ENCODE peak calls at places on chromosome 10, in nine cellular contexts. Q is dorsolateral prefrontal cortex, K is AG04450, V is WERI-Rb-1, S is mesenchymal stem cell, N is tibial artery, E is AG10803, I is fibroblast of mammary gland, Y is epithelial cell of esophagus. P is an unnamed sample.

GRCh38 chr10:133484818-133485217 is 31.1 kb downstream of the SCART1 start:
- DNase-seq in E (no peak), I (peak), S (no peak), Y (no peak), N (no peak), K (no peak), Q (no peak), V (no peak), P (no peak)

GRCh38 chr10:80260295-80261243 is 28.9 kb downstream of the MAT1A start:
- DNase-seq in N (no peak), Y (peak), K (no peak), I (peak), Q (no peak), S (peak), E (no peak), V (peak), P (peak)

GRCh38 chr10:6108631-6109443 is 20.0 kb downstream of the RBM17 start:
- DNase-seq in S (peak), I (peak), K (no peak), V (no peak), E (peak), Q (no peak), N (no peak), Y (peak), P (no peak)

GRCh38 chr10:18666810-18667209 is 7.6 kb downstream of the ARL5B start:
- DNase-seq in Y (peak), E (peak), I (peak), Q (no peak), S (peak), N (no peak), K (no peak), V (no peak), P (no peak)

GRCh38 chr10:68135922-68136718 is 26.8 kb downstream of the MYPN start:
- DNase-seq in Q (no peak), V (no peak), I (peak), Y (peak), E (peak), K (no peak), S (peak), N (no peak), P (no peak)

GRCh38 chr10:50937230-50937907 is 51.9 kb upstream of the A1CF start:
- DNase-seq in Q (no peak), I (peak), K (peak), Y (peak), N (no peak), V (no peak), E (peak), S (peak), P (peak)

GRCh38 chr10:35910234-35910633 is 268.1 kb upstream of the FZD8 start:
- DNase-seq in V (no peak), Y (peak), I (peak), N (no peak), S (peak), E (peak), K (peak), Q (no peak), P (no peak)

GRCh38 chr10:21363087-21363752 is 162.3 kb downstream of the SKIDA1 start:
- DNase-seq in E (no peak), V (no peak), N (no peak), K (no peak), S (peak), I (no peak), Q (no peak), Y (no peak), P (peak)

GRCh38 chr10:29372920-29373319 is 84.0 kb downstream of the LYZL1 start:
- DNase-seq in K (no peak), N (no peak), Q (no peak), V (no peak), Y (no peak), E (no peak), I (no peak), S (no peak), P (no peak)

GRCh38 chr10:75107756-75108683 is 3.4 kb upstream of the SAMD8 start:
- DNase-seq in E (no peak), S (no peak), I (no peak), V (no peak), N (no peak), K (no peak), Y (peak), Q (no peak), P (peak)

GRCh38 chr10:75115137-75115536 is 3.7 kb downstream of the SAMD8 start:
- DNase-seq in E (peak), N (no peak), I (peak), V (no peak), Q (no peak), K (no peak), Y (no peak), S (peak), P (no peak)

GRCh38 chr10:101655581-101655980 is 39.4 kb downstream of the FBXW4 start:
- DNase-seq in Y (no peak), S (no peak), I (peak), K (no peak), N (peak), V (no peak), Q (no peak), E (peak), P (no peak)

GRCh38 chr10:95414016-95414830 is 123.4 kb upstream of the PDLIM1 start:
- DNase-seq in Y (no peak), E (no peak), I (no peak), Q (no peak), V (no peak), S (no peak), K (no peak), N (no peak), P (no peak)

GRCh38 chr10:6337382-6337781 is 134.7 kb downstream of the PFKFB3 start:
- DNase-seq in Y (no peak), S (no peak), Q (no peak), I (no peak), V (no peak), K (no peak), E (no peak), N (no peak), P (no peak)

GRCh38 chr10:19847321-19847720 is 31.1 kb downstream of the PLXDC2 start:
- DNase-seq in V (no peak), Q (no peak), S (peak), N (no peak), Y (peak), K (peak), E (peak), I (peak), P (no peak)

GRCh38 chr10:1573334-1573969 is 163.9 kb downstream of the ADARB2 start:
- DNase-seq in E (no peak), Y (no peak), K (no peak), I (no peak), S (no peak), V (no peak), Q (peak), N (peak), P (no peak)

GRCh38 chr10:120951288-120951687 is 100.1 kb downstream of the WDR11 start:
- DNase-seq in S (no peak), N (no peak), I (no peak), V (no peak), K (no peak), Q (no peak), E (no peak), Y (no peak), P (no peak)

GRCh38 chr10:120950103-120950561 is 99.0 kb downstream of the WDR11 start:
- DNase-seq in N (no peak), E (peak), V (no peak), Q (no peak), I (no peak), Y (peak), S (peak), K (no peak), P (no peak)

GRCh38 chr10:120946497-120946896 is 95.3 kb downstream of the WDR11 start:
- DNase-seq in Q (no peak), E (no peak), K (no peak), S (no peak), V (no peak), N (no peak), I (no peak), Y (no peak), P (no peak)

GRCh38 chr10:120948889-120949382 is 97.8 kb downstream of the WDR11 start:
- DNase-seq in I (peak), E (peak), S (peak), N (peak), Y (peak), V (peak), Q (peak), K (peak), P (no peak)

GRCh38 chr10:120949511-120950102 is 98.4 kb downstream of the WDR11 start:
- DNase-seq in Q (no peak), K (no peak), Y (no peak), S (peak), V (no peak), I (no peak), N (no peak), E (no peak), P (no peak)
- H3K4me3 ChIP-seq in Q (peak), K (peak), Y (no peak), S (peak), V (no peak), I (peak), N (peak), E (peak), P (no peak)

GRCh38 chr10:73495226-73495883 is 469 bp downstream of the PPP3CB start:
- DNase-seq in I (peak), S (peak), N (peak), Y (peak), V (peak), E (peak), K (peak), Q (peak), P (peak)

GRCh38 chr10:73494877-73495225 is 973 bp downstream of the PPP3CB start:
- DNase-seq in Y (peak), K (no peak), I (peak), E (peak), Q (no peak), N (no peak), V (no peak), S (no peak), P (no peak)

GRCh38 chr10:73493781-73494180 is 2.0 kb downstream of the PPP3CB start:
- DNase-seq in V (no peak), N (no peak), K (peak), E (peak), I (peak), Y (peak), S (peak), Q (no peak), P (no peak)

GRCh38 chr10:73495884-73496674 is at the start of gene PPP3CB:
- DNase-seq in Q (peak), E (peak), Y (peak), K (peak), V (peak), N (peak), I (peak), S (peak), P (peak)

DNA sequence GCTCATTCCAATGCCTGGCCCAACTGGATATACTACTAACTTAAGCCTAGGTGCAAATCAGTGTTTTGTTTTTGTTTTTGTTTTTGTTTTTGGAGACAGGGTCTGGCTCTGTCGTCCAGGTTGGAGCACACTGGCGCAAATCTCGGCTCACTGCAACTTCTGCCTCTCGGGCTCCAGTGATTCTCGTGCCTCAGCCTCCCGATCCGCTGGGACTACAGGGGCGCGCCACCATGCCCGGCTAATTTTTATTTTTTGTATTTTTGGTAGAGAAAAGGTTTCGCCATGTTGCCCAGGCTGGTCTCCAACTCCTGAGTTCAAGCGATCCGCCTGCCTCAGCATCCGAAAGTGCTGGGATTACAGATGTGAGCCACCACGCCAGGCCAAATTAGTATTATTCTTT is 1.6 kb downstream of the PPP3CB start:
- DNase-seq in K (no peak), N (no peak), V (no peak), I (no peak), Q (no peak), S (peak), Y (no peak), E (no peak), P (no peak)
- H3K4me3 ChIP-seq in K (peak), N (peak), V (no peak), I (peak), Q (peak), S (peak), Y (peak), E (peak), P (no peak)

GRCh38 chr10:10993785-10994184 is 23.9 kb upstream of the CELF2 start:
- DNase-seq in I (no peak), N (no peak), Q (no peak), E (no peak), Y (no peak), S (no peak), V (no peak), K (no peak), P (no peak)

GRCh38 chr10:10996966-10997620 is 20.6 kb upstream of the CELF2 start:
- DNase-seq in Q (no peak), Y (no peak), V (no peak), N (no peak), S (no peak), E (no peak), I (peak), K (no peak), P (no peak)

GRCh38 chr10:10994360-10994759 is 23.3 kb upstream of the CELF2 start:
- DNase-seq in V (no peak), N (no peak), S (no peak), Y (peak), Q (no peak), E (no peak), K (no peak), I (no peak), P (no peak)

GRCh38 chr10:10992961-10993714 is 24.5 kb upstream of the CELF2 start:
- DNase-seq in Q (no peak), V (no peak), S (no peak), I (no peak), Y (peak), E (no peak), N (no peak), K (no peak), P (no peak)

DNA sequence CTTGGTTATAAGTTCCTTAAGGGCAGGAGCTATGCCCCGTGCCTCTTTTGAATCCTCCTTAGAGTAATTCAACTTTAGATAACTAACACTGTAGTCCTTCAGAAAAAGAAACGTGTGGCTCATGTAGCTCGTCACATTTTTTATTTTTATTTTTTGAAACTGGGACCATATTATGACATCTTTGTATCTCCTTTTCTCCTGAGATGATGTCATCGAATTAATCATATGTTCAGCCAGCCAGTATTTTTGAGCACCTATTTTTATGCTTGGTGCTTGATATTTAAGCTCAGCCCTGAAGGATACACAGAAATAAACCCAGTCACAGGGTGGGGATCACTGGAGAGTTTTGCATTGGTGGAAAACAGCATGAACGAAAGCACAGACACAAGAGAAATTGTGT is 22.6 kb upstream of the CELF2 start:
- DNase-seq in E (no peak), V (no peak), S (no peak), I (no peak), N (no peak), K (no peak), Q (no peak), Y (no peak), P (no peak)
- H3K4me3 ChIP-seq in E (no peak), V (no peak), S (no peak), I (no peak), N (no peak), K (no peak), Q (no peak), Y (no peak), P (no peak)

DNA sequence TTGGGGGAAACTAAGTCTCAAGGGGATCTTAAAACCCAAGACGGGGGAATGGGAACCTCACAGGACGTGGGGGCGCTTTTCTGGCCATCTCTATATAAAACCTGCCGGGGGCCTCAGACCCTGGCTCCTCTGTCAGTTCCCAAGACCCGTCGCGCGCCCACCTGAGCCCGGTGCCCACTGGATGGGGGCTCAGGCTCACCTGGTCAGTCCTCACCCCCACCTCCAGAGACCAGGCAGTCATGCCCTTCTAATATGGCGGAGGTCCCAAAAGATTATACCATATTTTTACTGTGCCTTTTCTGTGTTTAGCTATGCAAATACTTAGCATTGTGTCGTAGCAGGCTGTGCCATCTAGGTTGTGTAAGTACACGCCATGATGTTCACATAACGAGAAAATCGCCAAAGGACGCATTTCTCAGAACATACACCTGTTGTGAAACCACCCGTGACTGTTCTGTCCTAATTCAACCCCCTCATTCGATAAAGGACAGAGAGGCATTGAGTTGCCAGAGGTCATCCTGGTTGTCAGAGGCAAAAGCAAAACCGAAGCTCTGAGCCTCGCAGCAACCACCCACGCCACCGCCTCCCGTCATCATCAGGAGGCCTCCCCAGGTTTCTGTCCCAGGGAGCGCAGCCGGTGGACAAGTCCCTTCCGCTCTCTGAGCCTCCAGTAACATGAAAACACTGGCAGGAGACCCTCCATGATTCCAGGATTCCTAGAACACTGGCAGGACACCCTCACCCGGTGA is 28.9 kb downstream of the OAT start:
- DNase-seq in E (no peak), Y (no peak), V (no peak), N (peak), Q (no peak), S (no peak), K (no peak), I (no peak), P (no peak)
- H3K4me3 ChIP-seq in E (peak), Y (no peak), V (peak), N (peak), Q (peak), S (no peak), K (peak), I (no peak), P (no peak)

DNA sequence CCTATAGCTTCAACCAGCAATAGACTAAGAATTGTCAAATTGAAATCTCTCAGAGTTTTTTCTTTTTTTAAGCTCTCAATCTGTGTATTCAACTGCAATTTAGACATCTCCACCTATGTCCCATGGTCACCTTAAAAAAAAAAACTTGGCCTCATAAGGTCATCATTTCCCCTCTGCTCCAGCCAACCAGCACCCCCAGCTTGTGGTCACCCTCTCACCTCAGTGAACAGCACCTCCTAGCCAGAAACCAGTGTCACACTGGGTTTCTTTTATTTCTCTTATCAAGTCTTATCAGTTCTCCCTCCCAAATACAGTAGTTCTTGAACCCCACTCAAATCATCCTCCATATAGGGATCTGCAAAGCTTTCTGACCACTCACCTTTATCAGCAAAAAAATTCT is 4.0 kb downstream of the ITGB1 start:
- DNase-seq in I (no peak), V (no peak), Q (no peak), E (no peak), S (no peak), N (no peak), K (no peak), Y (no peak), P (no peak)
- H3K4me3 ChIP-seq in I (peak), V (no peak), Q (no peak), E (peak), S (peak), N (no peak), K (peak), Y (peak), P (no peak)

GRCh38 chr10:3787001-3787400 is 2.0 kb upstream of the KLF6 start:
- DNase-seq in V (no peak), N (no peak), K (no peak), S (no peak), E (no peak), Q (no peak), I (peak), Y (peak), P (no peak)

GRCh38 chr10:3785251-3785848 is 341 bp upstream of the KLF6 start:
- DNase-seq in S (peak), N (peak), K (peak), Q (peak), I (peak), V (peak), Y (peak), E (peak), P (peak)

GRCh38 chr10:3785849-3786290 is 861 bp upstream of the KLF6 start:
- DNase-seq in Q (no peak), S (peak), I (peak), K (no peak), E (peak), Y (peak), N (peak), V (no peak), P (peak)

GRCh38 chr10:3787816-3788215 is 2.8 kb upstream of the KLF6 start:
- DNase-seq in Q (no peak), S (no peak), K (no peak), Y (no peak), I (no peak), N (no peak), E (no peak), V (no peak), P (no peak)

DNA sequence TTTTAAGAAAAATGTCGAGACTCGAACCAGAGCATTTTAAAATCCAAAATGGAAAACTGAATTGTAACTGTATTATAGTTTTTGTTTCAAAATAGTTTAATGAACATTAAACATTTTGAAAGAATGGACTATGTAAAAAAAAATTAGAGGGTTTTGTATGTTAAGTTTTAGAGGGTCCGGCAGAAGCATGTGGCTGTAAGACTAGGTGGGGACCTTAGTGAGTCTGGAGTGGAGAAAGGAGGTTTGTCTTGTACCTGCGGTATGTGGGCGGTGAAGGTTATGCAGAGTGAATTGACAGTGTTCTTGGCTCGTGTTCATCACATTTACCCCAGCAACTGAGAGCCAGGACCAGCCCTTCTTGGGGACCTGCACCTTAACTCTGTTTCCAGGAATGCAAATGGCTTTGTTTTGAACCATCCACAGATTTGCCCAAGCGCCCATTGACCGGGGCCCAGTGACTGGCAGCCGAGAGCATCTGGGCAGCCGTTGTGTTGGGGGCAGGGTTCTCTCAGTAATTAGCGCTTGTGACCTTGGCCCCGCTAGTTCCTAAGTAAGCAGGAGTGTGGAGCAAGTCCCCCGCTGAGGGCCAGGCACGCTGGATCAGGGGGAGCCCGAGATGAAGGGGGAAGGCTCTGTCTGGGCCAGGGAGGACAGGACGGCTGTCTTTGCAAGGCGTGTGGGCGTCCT is 1.4 kb upstream of the KLF6 start:
- DNase-seq in E (peak), I (peak), S (peak), N (peak), K (no peak), V (peak), Q (no peak), Y (peak), P (peak)
- H3K4me3 ChIP-seq in E (peak), I (peak), S (peak), N (peak), K (peak), V (peak), Q (peak), Y (peak), P (peak)